ENCODE peak calls at places on chromosomes 4 and X, in ten cellular contexts. One of them, this sample, is unnamed.

GRCh38 chrX:103629295-103630170 is 758 bp downstream of the TCEAL1 start:
- DNase-seq in CD8-positive, alpha-beta memory T cell: peak
- DNase-seq in hepatocyte: peak
- DNase-seq in tibial artery: peak
- DNase-seq in iPS DF 6.9: no peak
- DNase-seq in OCI-LY7: peak
- DNase-seq in bronchial epithelial cell: peak
- DNase-seq in foreskin fibroblast: peak
- DNase-seq in adrenal gland: peak
- DNase-seq in CD4-positive, alpha-beta memory T cell: peak
- DNase-seq in this sample: peak

GRCh38 chrX:102917801-102918200 is 19.3 kb upstream of the RAB40AL start:
- DNase-seq in CD8-positive, alpha-beta memory T cell: no peak
- DNase-seq in hepatocyte: no peak
- DNase-seq in tibial artery: no peak
- DNase-seq in iPS DF 6.9: no peak
- DNase-seq in OCI-LY7: no peak
- DNase-seq in bronchial epithelial cell: no peak
- DNase-seq in foreskin fibroblast: no peak
- DNase-seq in adrenal gland: no peak
- DNase-seq in CD4-positive, alpha-beta memory T cell: no peak
- DNase-seq in this sample: no peak

GRCh38 chrX:129553619-129554288 is 13.7 kb downstream of the OCRL start:
- DNase-seq in CD8-positive, alpha-beta memory T cell: no peak
- DNase-seq in hepatocyte: no peak
- DNase-seq in tibial artery: no peak
- DNase-seq in iPS DF 6.9: no peak
- DNase-seq in OCI-LY7: peak
- DNase-seq in bronchial epithelial cell: no peak
- DNase-seq in foreskin fibroblast: no peak
- DNase-seq in adrenal gland: no peak
- DNase-seq in CD4-positive, alpha-beta memory T cell: no peak
- DNase-seq in this sample: no peak

GRCh38 chrX:73851014-73852009 is 288.3 kb downstream of the CHIC1 start:
- DNase-seq in CD8-positive, alpha-beta memory T cell: peak
- DNase-seq in hepatocyte: no peak
- DNase-seq in tibial artery: no peak
- DNase-seq in iPS DF 6.9: no peak
- DNase-seq in OCI-LY7: no peak
- DNase-seq in bronchial epithelial cell: no peak
- DNase-seq in foreskin fibroblast: no peak
- DNase-seq in adrenal gland: peak
- DNase-seq in CD4-positive, alpha-beta memory T cell: peak
- DNase-seq in this sample: peak

GRCh38 chr4:79408063-79408462 is at the start of gene GK2:
- DNase-seq in CD8-positive, alpha-beta memory T cell: no peak
- DNase-seq in hepatocyte: no peak
- DNase-seq in tibial artery: no peak
- DNase-seq in iPS DF 6.9: no peak
- DNase-seq in OCI-LY7: no peak
- DNase-seq in bronchial epithelial cell: no peak
- DNase-seq in foreskin fibroblast: no peak
- DNase-seq in adrenal gland: no peak
- DNase-seq in CD4-positive, alpha-beta memory T cell: no peak
- DNase-seq in this sample: peak

GRCh38 chr4:4271912-4272311 is 18.0 kb downstream of the LYAR start:
- DNase-seq in CD8-positive, alpha-beta memory T cell: no peak
- DNase-seq in hepatocyte: no peak
- DNase-seq in tibial artery: no peak
- DNase-seq in iPS DF 6.9: no peak
- DNase-seq in OCI-LY7: no peak
- DNase-seq in bronchial epithelial cell: no peak
- DNase-seq in foreskin fibroblast: no peak
- DNase-seq in adrenal gland: no peak
- DNase-seq in CD4-positive, alpha-beta memory T cell: no peak
- DNase-seq in this sample: peak

GRCh38 chrX:30957753-30958152 is 68.7 kb upstream of the TAB3 start:
- DNase-seq in CD8-positive, alpha-beta memory T cell: no peak
- DNase-seq in hepatocyte: peak
- DNase-seq in tibial artery: no peak
- DNase-seq in iPS DF 6.9: no peak
- DNase-seq in OCI-LY7: no peak
- DNase-seq in bronchial epithelial cell: peak
- DNase-seq in foreskin fibroblast: no peak
- DNase-seq in adrenal gland: peak
- DNase-seq in CD4-positive, alpha-beta memory T cell: no peak
- DNase-seq in this sample: no peak

GRCh38 chr4:123415977-123416376 is 19.4 kb downstream of the SPRY1 start:
- DNase-seq in CD8-positive, alpha-beta memory T cell: no peak
- DNase-seq in hepatocyte: no peak
- DNase-seq in tibial artery: no peak
- DNase-seq in iPS DF 6.9: no peak
- DNase-seq in OCI-LY7: no peak
- DNase-seq in bronchial epithelial cell: peak
- DNase-seq in foreskin fibroblast: peak
- DNase-seq in adrenal gland: no peak
- DNase-seq in CD4-positive, alpha-beta memory T cell: peak
- DNase-seq in this sample: no peak

GRCh38 chrX:57528670-57529255 is 63.0 kb upstream of the ZXDB start:
- DNase-seq in CD8-positive, alpha-beta memory T cell: peak
- DNase-seq in hepatocyte: peak
- DNase-seq in tibial artery: no peak
- DNase-seq in iPS DF 6.9: peak
- DNase-seq in OCI-LY7: peak
- DNase-seq in bronchial epithelial cell: peak
- DNase-seq in foreskin fibroblast: no peak
- DNase-seq in adrenal gland: no peak
- DNase-seq in CD4-positive, alpha-beta memory T cell: peak
- DNase-seq in this sample: no peak

GRCh38 chr4:4852591-4853362 is 6.7 kb upstream of the MSX1 start:
- DNase-seq in CD8-positive, alpha-beta memory T cell: no peak
- DNase-seq in hepatocyte: peak
- DNase-seq in tibial artery: peak
- DNase-seq in iPS DF 6.9: no peak
- DNase-seq in OCI-LY7: no peak
- DNase-seq in bronchial epithelial cell: peak
- DNase-seq in foreskin fibroblast: peak
- DNase-seq in adrenal gland: peak
- DNase-seq in CD4-positive, alpha-beta memory T cell: no peak
- DNase-seq in this sample: peak

GRCh38 chrX:73668779-73669178 is 105.8 kb downstream of the CHIC1 start:
- DNase-seq in CD8-positive, alpha-beta memory T cell: no peak
- DNase-seq in hepatocyte: no peak
- DNase-seq in tibial artery: no peak
- DNase-seq in iPS DF 6.9: no peak
- DNase-seq in OCI-LY7: no peak
- DNase-seq in bronchial epithelial cell: no peak
- DNase-seq in foreskin fibroblast: no peak
- DNase-seq in adrenal gland: peak
- DNase-seq in CD4-positive, alpha-beta memory T cell: no peak
- DNase-seq in this sample: no peak

GRCh38 chrX:111095974-111096870 is at the start of gene PAK3:
- DNase-seq in CD8-positive, alpha-beta memory T cell: peak
- DNase-seq in hepatocyte: peak
- DNase-seq in tibial artery: peak
- DNase-seq in iPS DF 6.9: no peak
- DNase-seq in OCI-LY7: no peak
- DNase-seq in bronchial epithelial cell: peak
- DNase-seq in foreskin fibroblast: peak
- DNase-seq in adrenal gland: peak
- DNase-seq in CD4-positive, alpha-beta memory T cell: peak
- DNase-seq in this sample: peak

GRCh38 chr4:55347610-55348228 is 1.7 kb downstream of the SRD5A3 start:
- DNase-seq in CD8-positive, alpha-beta memory T cell: no peak
- DNase-seq in hepatocyte: no peak
- DNase-seq in tibial artery: no peak
- DNase-seq in iPS DF 6.9: no peak
- DNase-seq in OCI-LY7: peak
- DNase-seq in bronchial epithelial cell: no peak
- DNase-seq in foreskin fibroblast: no peak
- DNase-seq in adrenal gland: no peak
- DNase-seq in CD4-positive, alpha-beta memory T cell: no peak
- DNase-seq in this sample: no peak

GRCh38 chrX:43741843-43742573 is 85.9 kb downstream of the MAOA start:
- DNase-seq in CD8-positive, alpha-beta memory T cell: no peak
- DNase-seq in hepatocyte: no peak
- DNase-seq in tibial artery: peak
- DNase-seq in iPS DF 6.9: no peak
- DNase-seq in OCI-LY7: no peak
- DNase-seq in bronchial epithelial cell: peak
- DNase-seq in foreskin fibroblast: peak
- DNase-seq in adrenal gland: no peak
- DNase-seq in CD4-positive, alpha-beta memory T cell: no peak
- DNase-seq in this sample: no peak

GRCh38 chr4:98421106-98421505 is 159.9 kb downstream of the RAP1GDS1 start:
- DNase-seq in CD8-positive, alpha-beta memory T cell: no peak
- DNase-seq in hepatocyte: no peak
- DNase-seq in tibial artery: no peak
- DNase-seq in iPS DF 6.9: no peak
- DNase-seq in OCI-LY7: no peak
- DNase-seq in bronchial epithelial cell: no peak
- DNase-seq in foreskin fibroblast: peak
- DNase-seq in adrenal gland: no peak
- DNase-seq in CD4-positive, alpha-beta memory T cell: no peak
- DNase-seq in this sample: no peak

DNA sequence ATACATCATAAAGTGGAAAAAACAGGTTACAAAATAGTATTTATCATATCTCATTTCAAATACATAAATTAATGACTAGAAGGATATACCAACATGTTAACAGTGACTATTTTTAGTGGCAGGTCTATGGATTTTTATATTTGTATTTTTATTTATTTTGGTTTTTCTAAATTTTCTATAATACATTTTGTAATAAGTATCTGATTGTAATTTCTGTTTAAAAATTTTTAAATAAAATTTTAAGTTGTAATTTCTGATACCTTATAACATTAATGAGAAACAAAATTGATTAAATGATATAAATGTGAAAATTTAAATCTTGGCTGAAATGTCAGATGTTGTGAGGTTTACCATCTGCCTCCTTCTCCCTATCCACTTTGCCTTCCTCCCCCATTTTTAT is 2.5 kb downstream of the NONO start:
- DNase-seq in CD8-positive, alpha-beta memory T cell: no peak
- DNase-seq in hepatocyte: no peak
- DNase-seq in tibial artery: no peak
- DNase-seq in iPS DF 6.9: no peak
- DNase-seq in OCI-LY7: no peak
- DNase-seq in bronchial epithelial cell: no peak
- DNase-seq in foreskin fibroblast: no peak
- DNase-seq in adrenal gland: no peak
- DNase-seq in CD4-positive, alpha-beta memory T cell: no peak
- DNase-seq in this sample: no peak
- H3K4me3 ChIP-seq in CD8-positive, alpha-beta memory T cell: no peak
- H3K4me3 ChIP-seq in hepatocyte: peak
- H3K4me3 ChIP-seq in tibial artery: no peak
- H3K4me3 ChIP-seq in iPS DF 6.9: no peak
- H3K4me3 ChIP-seq in OCI-LY7: peak
- H3K4me3 ChIP-seq in bronchial epithelial cell: no peak
- H3K4me3 ChIP-seq in foreskin fibroblast: peak
- H3K4me3 ChIP-seq in adrenal gland: no peak
- H3K4me3 ChIP-seq in CD4-positive, alpha-beta memory T cell: no peak
- H3K4me3 ChIP-seq in this sample: no peak

GRCh38 chrX:16123222-16123786 is at the start of gene GRPR:
- DNase-seq in CD8-positive, alpha-beta memory T cell: peak
- DNase-seq in hepatocyte: peak
- DNase-seq in tibial artery: peak
- DNase-seq in iPS DF 6.9: peak
- DNase-seq in OCI-LY7: peak
- DNase-seq in bronchial epithelial cell: peak
- DNase-seq in foreskin fibroblast: peak
- DNase-seq in adrenal gland: peak
- DNase-seq in CD4-positive, alpha-beta memory T cell: peak
- DNase-seq in this sample: peak
- H3K4me3 ChIP-seq in CD8-positive, alpha-beta memory T cell: no peak
- H3K4me3 ChIP-seq in hepatocyte: no peak
- H3K4me3 ChIP-seq in tibial artery: no peak
- H3K4me3 ChIP-seq in iPS DF 6.9: peak
- H3K4me3 ChIP-seq in OCI-LY7: no peak
- H3K4me3 ChIP-seq in bronchial epithelial cell: no peak
- H3K4me3 ChIP-seq in foreskin fibroblast: no peak
- H3K4me3 ChIP-seq in adrenal gland: no peak
- H3K4me3 ChIP-seq in CD4-positive, alpha-beta memory T cell: no peak
- H3K4me3 ChIP-seq in this sample: no peak

DNA sequence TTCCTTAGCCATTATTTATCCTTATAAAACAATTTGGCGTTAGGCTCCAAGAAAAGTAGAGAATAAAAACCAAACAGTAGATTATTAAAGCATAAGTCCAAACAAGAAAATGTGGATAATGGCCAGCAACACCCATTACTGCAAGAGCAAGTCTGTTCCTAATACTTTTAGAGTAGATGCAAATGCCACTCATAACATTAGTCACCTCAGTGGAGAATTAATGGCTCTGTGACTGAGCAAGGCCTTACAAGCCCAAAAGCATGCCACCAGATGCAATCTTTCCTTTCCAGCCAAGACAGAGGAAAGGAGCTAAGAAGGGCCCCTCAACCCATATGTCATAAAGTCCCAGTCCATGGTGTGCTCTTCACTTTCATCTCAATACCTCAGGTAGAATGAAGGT is 373.8 kb downstream of the OPHN1 start:
- DNase-seq in CD8-positive, alpha-beta memory T cell: no peak
- DNase-seq in hepatocyte: no peak
- DNase-seq in tibial artery: no peak
- DNase-seq in iPS DF 6.9: no peak
- DNase-seq in OCI-LY7: no peak
- DNase-seq in bronchial epithelial cell: peak
- DNase-seq in foreskin fibroblast: no peak
- DNase-seq in adrenal gland: no peak
- DNase-seq in CD4-positive, alpha-beta memory T cell: no peak
- DNase-seq in this sample: no peak
- H3K4me3 ChIP-seq in CD8-positive, alpha-beta memory T cell: no peak
- H3K4me3 ChIP-seq in hepatocyte: no peak
- H3K4me3 ChIP-seq in tibial artery: no peak
- H3K4me3 ChIP-seq in iPS DF 6.9: no peak
- H3K4me3 ChIP-seq in OCI-LY7: no peak
- H3K4me3 ChIP-seq in bronchial epithelial cell: no peak
- H3K4me3 ChIP-seq in foreskin fibroblast: no peak
- H3K4me3 ChIP-seq in adrenal gland: no peak
- H3K4me3 ChIP-seq in CD4-positive, alpha-beta memory T cell: no peak
- H3K4me3 ChIP-seq in this sample: no peak

GRCh38 chrX:44906542-44906941 is 33.6 kb downstream of the KDM6A start:
- DNase-seq in CD8-positive, alpha-beta memory T cell: no peak
- DNase-seq in hepatocyte: no peak
- DNase-seq in tibial artery: no peak
- DNase-seq in iPS DF 6.9: no peak
- DNase-seq in OCI-LY7: no peak
- DNase-seq in bronchial epithelial cell: no peak
- DNase-seq in foreskin fibroblast: no peak
- DNase-seq in adrenal gland: no peak
- DNase-seq in CD4-positive, alpha-beta memory T cell: no peak
- DNase-seq in this sample: no peak
- H3K4me3 ChIP-seq in CD8-positive, alpha-beta memory T cell: no peak
- H3K4me3 ChIP-seq in hepatocyte: no peak
- H3K4me3 ChIP-seq in tibial artery: no peak
- H3K4me3 ChIP-seq in iPS DF 6.9: no peak
- H3K4me3 ChIP-seq in OCI-LY7: peak
- H3K4me3 ChIP-seq in bronchial epithelial cell: no peak
- H3K4me3 ChIP-seq in foreskin fibroblast: no peak
- H3K4me3 ChIP-seq in adrenal gland: no peak
- H3K4me3 ChIP-seq in CD4-positive, alpha-beta memory T cell: no peak
- H3K4me3 ChIP-seq in this sample: no peak